ENCODE peak calls at places on chromosomes 5 and 9, in six cellular contexts. Q, R, E, K, M and A are unnamed samples.

GRCh38 chr5:134590992-134591659 is 41.5 kb downstream of the SAR1B start:
- DNase-seq in Q (no peak), R (no peak), E (no peak), K (no peak), M (no peak), A (no peak)

GRCh38 chr5:81924467-81924866 is 47.4 kb upstream of the ATG10 start:
- DNase-seq in Q (no peak), R (no peak), E (no peak), K (no peak), M (no peak), A (no peak)

GRCh38 chr5:171316258-171317121 is 7.4 kb downstream of the TLX3 start:
- DNase-seq in Q (no peak), R (no peak), E (no peak), K (no peak), M (no peak), A (no peak)

GRCh38 chr9:109310486-109310901 is 10.4 kb downstream of the EPB41L4B start:
- DNase-seq in Q (no peak), R (no peak), E (peak), K (no peak), M (no peak), A (no peak)

GRCh38 chr9:2043881-2044462 is 28.8 kb downstream of the SMARCA2 start:
- DNase-seq in Q (no peak), R (no peak), E (no peak), K (no peak), M (no peak), A (no peak)

GRCh38 chr9:90815183-90815943 is 13.7 kb downstream of the SYK start:
- DNase-seq in Q (peak), R (no peak), E (no peak), K (no peak), M (no peak), A (no peak)

GRCh38 chr5:164137095-164137494 is 631.7 kb downstream of the MAT2B start:
- DNase-seq in Q (no peak), R (no peak), E (no peak), K (no peak), M (no peak), A (no peak)

GRCh38 chr5:147259837-147260236 is 25.0 kb downstream of the STK32A start:
- DNase-seq in Q (no peak), R (no peak), E (no peak), K (no peak), M (no peak), A (no peak)

GRCh38 chr5:137563646-137564474 is 64.7 kb upstream of the SPOCK1 start:
- DNase-seq in Q (no peak), R (no peak), E (peak), K (peak), M (no peak), A (no peak)

GRCh38 chr5:115379622-115380344 is 83.3 kb upstream of the CCDC112 start:
- DNase-seq in Q (no peak), R (no peak), E (no peak), K (peak), M (no peak), A (no peak)

GRCh38 chr5:5886353-5886752 is 463.9 kb downstream of the ICE1 start:
- DNase-seq in Q (no peak), R (no peak), E (no peak), K (no peak), M (no peak), A (no peak)

GRCh38 chr5:141149812-141150211 is at the start of gene PCDHB6:
- DNase-seq in Q (no peak), R (no peak), E (peak), K (peak), M (no peak), A (no peak)

GRCh38 chr9:124263800-124264426 is 6.2 kb downstream of the NEK6 start:
- DNase-seq in Q (no peak), R (no peak), E (no peak), K (no peak), M (no peak), A (no peak)

GRCh38 chr9:83061036-83061435 is 1.9 kb downstream of the RASEF start:
- DNase-seq in Q (no peak), R (no peak), E (no peak), K (peak), M (no peak), A (no peak)

GRCh38 chr5:175649967-175650366 is 7.9 kb upstream of the HRH2 start:
- DNase-seq in Q (no peak), R (no peak), E (no peak), K (no peak), M (no peak), A (no peak)

GRCh38 chr5:174459832-174460448 is 264.4 kb upstream of the MSX2 start:
- DNase-seq in Q (no peak), R (no peak), E (no peak), K (no peak), M (no peak), A (no peak)

GRCh38 chr5:132238901-132239500 is 11.3 kb upstream of the P4HA2 start:
- DNase-seq in Q (no peak), R (no peak), E (no peak), K (no peak), M (no peak), A (no peak)

GRCh38 chr9:97362777-97363545 is 48.9 kb upstream of the TDRD7 start:
- DNase-seq in Q (no peak), R (no peak), E (no peak), K (no peak), M (no peak), A (no peak)

GRCh38 chr9:133928248-133928764 is 63.8 kb downstream of the VAV2 start:
- DNase-seq in Q (no peak), R (no peak), E (no peak), K (no peak), M (no peak), A (no peak)

GRCh38 chr5:87079219-87079618 is 188.5 kb upstream of the RASA1 start:
- DNase-seq in Q (no peak), R (peak), E (no peak), K (no peak), M (no peak), A (no peak)

GRCh38 chr5:93874080-93874479 is 132.7 kb upstream of the POU5F2 start:
- DNase-seq in Q (no peak), R (no peak), E (peak), K (no peak), M (no peak), A (no peak)

GRCh38 chr9:126292736-126293521 is 33.7 kb upstream of the MVB12B start:
- DNase-seq in Q (no peak), R (no peak), E (no peak), K (no peak), M (no peak), A (no peak)

GRCh38 chr5:9498541-9499497 is 47.1 kb downstream of the SEMA5A start:
- DNase-seq in Q (peak), R (peak), E (peak), K (peak), M (no peak), A (no peak)

GRCh38 chr5:11234501-11234911 is 473.5 kb upstream of the DAP start:
- DNase-seq in Q (no peak), R (peak), E (no peak), K (no peak), M (no peak), A (no peak)

GRCh38 chr9:119556129-119556875 is 187.1 kb upstream of the BRINP1 start:
- DNase-seq in Q (peak), R (peak), E (peak), K (peak), M (peak), A (peak)

GRCh38 chr5:132557425-132557805 is 638 bp downstream of the RAD50 start:
- DNase-seq in Q (peak), R (peak), E (peak), K (peak), M (peak), A (no peak)

GRCh38 chr9:73199886-73200285 is 48.2 kb downstream of the ANXA1 start:
- DNase-seq in Q (no peak), R (no peak), E (peak), K (no peak), M (no peak), A (no peak)

GRCh38 chr5:33842456-33842855 is 49.3 kb downstream of the ADAMTS12 start:
- DNase-seq in Q (no peak), R (no peak), E (no peak), K (no peak), M (no peak), A (no peak)

GRCh38 chr9:100377015-100377414 is 24.3 kb upstream of the TEX10 start:
- DNase-seq in Q (no peak), R (no peak), E (no peak), K (no peak), M (no peak), A (no peak)

GRCh38 chr9:115306860-115307259 is 188.9 kb upstream of the TNC start:
- DNase-seq in Q (no peak), R (no peak), E (no peak), K (no peak), M (no peak), A (no peak)

GRCh38 chr5:159133041-159133741 is 33.5 kb upstream of the EBF1 start:
- DNase-seq in Q (peak), R (peak), E (peak), K (peak), M (peak), A (no peak)

GRCh38 chr9:89872913-89873707 is 268.3 kb downstream of the GADD45G start:
- DNase-seq in Q (no peak), R (no peak), E (no peak), K (no peak), M (no peak), A (no peak)

GRCh38 chr5:66161356-66161755 is 17.3 kb downstream of the SREK1 start:
- DNase-seq in Q (no peak), R (no peak), E (no peak), K (no peak), M (no peak), A (no peak)

GRCh38 chr5:142845402-142845901 is 75.3 kb downstream of the ARHGAP26 start:
- DNase-seq in Q (no peak), R (no peak), E (no peak), K (no peak), M (no peak), A (no peak)

GRCh38 chr9:24286761-24287160 is 258.9 kb downstream of the IZUMO3 start:
- DNase-seq in Q (no peak), R (no peak), E (no peak), K (no peak), M (no peak), A (no peak)

GRCh38 chr9:108045851-108046250 is 556.3 kb upstream of the KLF4 start:
- DNase-seq in Q (no peak), R (no peak), E (no peak), K (no peak), M (no peak), A (no peak)

GRCh38 chr5:5605170-5605764 is 182.8 kb downstream of the ICE1 start:
- DNase-seq in Q (no peak), R (no peak), E (no peak), K (no peak), M (no peak), A (no peak)

GRCh38 chr5:143205386-143205785 is 198.1 kb downstream of the NR3C1 start:
- DNase-seq in Q (no peak), R (no peak), E (peak), K (peak), M (no peak), A (no peak)

GRCh38 chr9:92740969-92741368 is 23.7 kb downstream of the BICD2 start:
- DNase-seq in Q (no peak), R (no peak), E (no peak), K (no peak), M (no peak), A (no peak)
- TF ChIP-seq CTCF in Q (no peak), R (no peak), E (no peak), K (no peak), M (no peak), A (no peak)

DNA sequence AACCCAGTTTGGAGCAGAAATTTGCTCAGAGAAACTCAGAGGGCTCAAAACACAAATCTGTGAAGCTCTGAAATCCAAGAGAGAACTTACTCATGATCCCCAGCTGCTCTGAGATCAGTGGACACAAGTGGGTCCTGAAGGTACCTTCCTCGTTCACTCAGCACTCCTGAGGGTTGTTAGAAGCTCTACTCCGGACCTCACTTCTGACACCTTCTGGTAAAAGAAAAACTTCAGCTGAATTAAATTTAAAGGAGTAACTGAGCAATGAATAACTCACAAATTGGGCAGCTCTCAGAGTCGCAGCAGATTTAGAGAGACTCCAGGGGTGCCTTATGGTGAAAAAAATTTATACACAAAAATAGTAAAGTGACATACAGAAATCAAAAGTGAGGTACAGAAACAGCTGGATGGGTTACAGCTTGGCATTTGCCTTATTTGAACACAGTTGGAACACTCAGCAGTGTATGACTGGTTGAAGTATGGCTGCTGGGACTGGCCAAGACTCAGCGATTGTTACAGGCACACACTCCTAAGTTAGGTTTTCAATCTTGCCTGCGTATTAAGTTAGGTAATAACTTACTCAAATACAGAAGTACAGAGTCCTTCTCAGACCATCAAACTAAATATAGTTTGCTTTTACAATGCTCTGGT is 32.5 kb downstream of the INSL4 start:
- DNase-seq in Q (no peak), R (no peak), E (peak), K (no peak), M (no peak), A (no peak)
- TF ChIP-seq CTCF in Q (peak), R (no peak), E (peak), K (no peak), M (peak), A (peak)

GRCh38 chr5:120093178-120093577 is 370.9 kb upstream of the PRR16 start:
- DNase-seq in Q (no peak), R (no peak), E (no peak), K (no peak), M (no peak), A (no peak)
- TF ChIP-seq CTCF in Q (no peak), R (no peak), E (no peak), K (no peak), M (no peak), A (no peak)

GRCh38 chr5:75331095-75332090 is 5.6 kb upstream of the HMGCR start:
- DNase-seq in Q (no peak), R (no peak), E (no peak), K (no peak), M (no peak), A (no peak)
- TF ChIP-seq CTCF in Q (no peak), R (no peak), E (no peak), K (no peak), M (peak), A (no peak)

DNA sequence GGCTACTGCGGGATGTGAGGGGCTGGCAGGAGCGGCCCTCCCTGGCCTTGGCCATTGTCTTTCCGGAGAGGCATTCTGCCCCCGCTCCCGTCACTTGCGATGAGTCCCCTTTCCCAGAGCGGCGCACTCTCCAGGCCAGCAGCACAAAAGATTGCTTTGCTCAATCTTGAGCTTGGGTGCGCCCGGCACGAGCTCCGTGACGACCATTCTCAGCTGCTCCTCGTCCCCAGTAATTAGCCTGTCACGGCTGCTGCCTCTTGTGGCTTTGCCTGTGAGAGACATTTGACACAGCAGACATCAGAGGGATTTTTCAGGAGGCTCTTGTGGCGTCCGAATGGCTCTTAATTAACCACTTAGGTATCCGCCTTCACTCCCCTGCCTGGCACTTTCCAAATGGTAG is 397.9 kb upstream of the IRX1 start:
- DNase-seq in Q (no peak), R (no peak), E (no peak), K (no peak), M (no peak), A (no peak)
- TF ChIP-seq CTCF in Q (no peak), R (no peak), E (no peak), K (no peak), M (no peak), A (no peak)

DNA sequence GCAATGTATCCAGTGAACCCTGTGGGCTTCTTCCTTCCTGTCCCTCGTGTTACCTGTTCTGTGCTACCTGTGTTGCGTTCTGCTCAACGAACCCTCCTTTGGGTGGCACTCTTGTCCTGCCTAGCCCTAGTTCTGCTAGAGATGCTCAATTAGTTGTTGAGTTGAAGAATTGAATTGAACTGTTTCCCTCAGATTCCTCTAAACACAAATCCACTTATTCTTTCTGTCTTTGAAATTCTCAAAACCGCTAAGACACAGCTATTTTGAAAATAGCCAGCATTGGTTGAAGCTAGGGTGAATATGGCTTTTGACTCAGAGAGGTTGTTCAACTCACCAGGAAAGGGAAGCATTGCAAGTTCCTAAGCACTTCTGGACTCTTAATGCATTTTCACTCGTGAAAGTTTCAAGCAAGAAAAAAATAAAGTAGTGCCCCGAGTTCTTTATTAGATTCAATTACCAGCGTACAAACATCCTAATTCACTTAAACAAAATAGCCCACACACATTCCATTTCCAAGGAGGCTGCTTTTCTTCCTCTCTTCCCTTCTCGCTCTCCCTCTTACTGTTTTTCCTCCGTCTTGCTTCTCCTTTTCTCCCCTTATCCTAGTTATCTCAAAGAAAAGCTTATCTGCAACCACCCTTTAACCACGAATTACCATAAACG is 648 bp upstream of the ITGA1 start:
- DNase-seq in Q (no peak), R (no peak), E (peak), K (peak), M (no peak), A (no peak)
- TF ChIP-seq CTCF in Q (peak), R (no peak), E (peak), K (peak), M (peak), A (peak)

GRCh38 chr5:79133121-79133656 is 21.6 kb downstream of the BHMT start:
- DNase-seq in Q (peak), R (no peak), E (peak), K (no peak), M (peak), A (no peak)
- TF ChIP-seq CTCF in Q (peak), R (no peak), E (no peak), K (no peak), M (no peak), A (peak)

GRCh38 chr5:151523335-151523734 is 67.8 kb downstream of the FAT2 start:
- DNase-seq in Q (peak), R (no peak), E (peak), K (peak), M (peak), A (no peak)
- TF ChIP-seq CTCF in Q (peak), R (no peak), E (peak), K (no peak), M (peak), A (peak)